ENCODE peak calls at places on chromosomes 13 and 19, in eight cellular contexts. B is pancreas, M is HFF-Myc, A is Calu3, F is AG04450, V is choroid plexus epithelial cell, Q is WERI-Rb-1, P is tibial nerve. K is an unnamed sample.
A peak's percentile ranks its signal among the peaks of the same experiment; 100 is the strongest.

GRCh38 chr19:43634877-43635560 is 4.6 kb downstream of the CADM4 start:
- DNase-seq in V (peak; percentile 43), F (no peak), M (no peak), A (no peak), Q (no peak), P (no peak), B (no peak), K (no peak)

GRCh38 chr13:60448907-60449510 is 52.0 kb downstream of the TDRD3 start:
- DNase-seq in A (peak; percentile 1), M (peak; percentile 32), Q (peak; percentile 5), V (peak; percentile 84), P (peak; percentile 70), F (peak; percentile 15), B (no peak), K (no peak)

GRCh38 chr13:51894239-51894638 is 32.5 kb downstream of the CCDC70 start:
- DNase-seq in P (no peak), A (no peak), V (no peak), M (no peak), F (no peak), B (no peak), Q (no peak), K (no peak)

GRCh38 chr13:80083516-80084085 is 257.3 kb downstream of the SPRY2 start:
- DNase-seq in Q (no peak), V (peak; percentile 71), P (no peak), F (no peak), A (no peak), M (no peak), B (no peak), K (no peak)

GRCh38 chr19:58397533-58398037 is 2.1 kb downstream of the RNF225 start:
- DNase-seq in F (no peak), P (no peak), M (no peak), A (no peak), V (no peak), Q (no peak), B (no peak), K (no peak)

GRCh38 chr19:4732680-4733114 is 9.1 kb upstream of the DPP9 start:
- DNase-seq in Q (peak; percentile 74), B (peak; percentile 43), A (peak; percentile 43), P (no peak), M (no peak), F (peak; percentile 26), V (peak; percentile 72), K (peak; percentile 79)

GRCh38 chr13:110163020-110163658 is 143.8 kb downstream of the COL4A1 start:
- DNase-seq in M (no peak), B (no peak), V (no peak), Q (no peak), P (no peak), F (no peak), A (no peak), K (no peak)

GRCh38 chr13:105527127-105527526 is 1008.3 kb downstream of the EFNB2 start:
- DNase-seq in A (no peak), B (no peak), Q (no peak), M (no peak), P (no peak), V (no peak), F (no peak), K (no peak)

GRCh38 chr19:6678690-6679109 is 8.7 kb upstream of the TNFSF14 start:
- DNase-seq in F (no peak), M (no peak), Q (no peak), P (no peak), V (peak; percentile 8), B (no peak), A (no peak), K (no peak)

GRCh38 chr19:6119031-6119430 is 8.7 kb upstream of the RFX2 start:
- DNase-seq in F (no peak), V (no peak), Q (no peak), A (no peak), P (no peak), M (no peak), B (no peak), K (no peak)

GRCh38 chr13:18943273-18943672 is 238.4 kb downstream of the TUBA3C start:
- DNase-seq in P (no peak), Q (no peak), M (no peak), B (no peak), F (no peak), A (no peak), V (no peak), K (no peak)

GRCh38 chr13:90686438-90686837 is 661.0 kb upstream of the MIR17HG start:
- DNase-seq in F (peak; percentile 4), A (no peak), Q (no peak), B (no peak), M (no peak), V (peak; percentile 91), P (no peak), K (no peak)

DNA sequence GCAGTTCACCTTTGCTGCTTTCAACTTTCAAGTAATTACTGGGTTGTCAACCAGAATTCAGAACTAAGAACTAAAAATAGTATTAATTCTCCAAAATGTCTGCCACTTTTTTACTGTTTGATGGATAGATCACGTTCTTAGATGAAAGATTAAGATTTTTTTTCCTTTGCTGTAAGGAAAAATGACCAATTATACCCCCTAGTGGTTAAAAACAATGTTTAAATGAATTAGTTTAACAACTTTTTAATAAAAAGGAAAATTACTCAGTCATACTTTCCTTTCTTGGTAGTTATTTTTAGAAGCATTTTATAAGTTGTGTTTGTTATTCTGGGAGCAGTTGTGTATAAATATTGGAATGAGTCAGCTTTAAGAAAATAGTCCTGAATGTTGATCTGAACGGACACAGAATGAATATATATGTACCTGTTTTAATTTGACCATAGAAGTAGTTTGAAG is 4.6 kb downstream of the TM9SF2 start:
- DNase-seq in F (no peak), V (peak; percentile 51), P (no peak), Q (no peak), B (no peak), A (no peak), M (no peak), K (no peak)
- TF ChIP-seq CTCF in F (peak; percentile 41), V (no peak), P (no peak), Q (no peak), B (no peak), A (no peak), M (no peak), K (peak; percentile 30)

DNA sequence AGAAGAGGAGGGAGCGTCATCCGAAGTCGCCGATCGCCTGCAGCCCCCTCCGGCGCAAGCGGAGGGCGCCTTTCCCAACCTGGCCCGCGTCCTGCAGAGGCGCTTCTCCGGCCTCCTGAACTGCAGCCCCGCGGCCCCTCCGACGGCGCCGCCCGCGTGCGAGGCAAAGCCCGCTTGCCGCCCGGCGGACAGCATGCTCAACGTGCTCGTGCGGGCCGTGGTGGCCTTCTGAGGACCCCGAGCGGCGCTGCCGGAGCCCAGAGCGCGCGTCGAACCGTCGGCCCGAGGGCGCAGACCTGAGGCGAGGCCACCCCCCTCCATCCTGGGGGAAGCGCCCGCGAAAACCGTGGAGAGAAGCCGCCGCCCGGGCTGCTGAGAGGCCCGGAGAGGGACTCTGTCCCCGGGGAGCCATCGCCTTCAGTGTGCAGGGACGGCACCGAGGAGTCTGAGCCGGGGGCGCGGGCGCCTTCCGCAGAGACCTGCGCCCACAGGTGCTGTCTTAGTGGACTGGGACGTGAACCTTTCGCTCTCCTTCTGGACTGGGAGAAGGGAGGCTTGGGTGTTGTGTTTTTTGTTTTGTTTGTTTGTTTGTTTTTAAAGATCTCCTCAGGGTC is 3.5 kb downstream of the IER2 start:
- DNase-seq in B (peak; percentile 55), P (no peak), M (no peak), F (no peak), V (peak; percentile 70), A (no peak), Q (no peak), K (no peak)
- TF ChIP-seq CTCF in B (peak; percentile 2), P (no peak), M (no peak), F (peak; percentile 12), V (peak; percentile 1), A (no peak), Q (no peak), K (no peak)

GRCh38 chr19:54882758-54883157 is 8.7 kb downstream of the FCAR start:
- DNase-seq in M (no peak), P (no peak), Q (no peak), B (no peak), V (peak; percentile 2), A (no peak), F (no peak), K (no peak)
- TF ChIP-seq CTCF in M (no peak), P (no peak), Q (no peak), B (no peak), V (no peak), A (no peak), F (no peak), K (no peak)

GRCh38 chr19:49533551-49534488 is 6.0 kb downstream of the RCN3 start:
- DNase-seq in F (no peak), Q (peak; percentile 69), M (no peak), B (peak; percentile 68), A (peak; percentile 83), V (peak; percentile 79), P (peak; percentile 79), K (peak; percentile 63)
- TF ChIP-seq CTCF in F (peak; percentile 25), Q (peak; percentile 55), M (peak; percentile 28), B (no peak), A (peak; percentile 56), V (peak; percentile 39), P (peak; percentile 39), K (peak; percentile 0)